ENCODE peak calls at places on chromosome 1, in five cellular contexts. One of them, this sample, is unnamed.
A peak's percentile ranks its signal among the peaks of the same experiment; 100 is the strongest.

GRCh38 chr1:99438656-99439055 is 174.4 kb downstream of the PLPPR4 start:
- DNase-seq in neuronal stem cell: no peak
- DNase-seq in tibial artery: no peak
- DNase-seq in Karpas-422: no peak
- DNase-seq in mammary epithelial cell: no peak
- DNase-seq in this sample: no peak

GRCh38 chr1:84973493-84974334 is 23.2 kb downstream of the MCOLN2 start:
- DNase-seq in tibial artery: no peak
- DNase-seq in neuronal stem cell: no peak
- DNase-seq in mammary epithelial cell: no peak
- DNase-seq in Karpas-422: no peak
- DNase-seq in this sample: peak; percentile 57

GRCh38 chr1:143497374-143497747 is 474.4 kb downstream of the FAM72C start:
- DNase-seq in neuronal stem cell: no peak
- DNase-seq in tibial artery: no peak
- DNase-seq in mammary epithelial cell: no peak
- DNase-seq in Karpas-422: peak; percentile 2
- DNase-seq in this sample: no peak

GRCh38 chr1:217311766-217312165 is 319.1 kb downstream of the GPATCH2 start:
- DNase-seq in Karpas-422: peak; percentile 76
- DNase-seq in mammary epithelial cell: no peak
- DNase-seq in neuronal stem cell: no peak
- DNase-seq in tibial artery: no peak
- DNase-seq in this sample: peak; percentile 49

GRCh38 chr1:17653728-17654351 is 101.3 kb upstream of the ACTL8 start:
- DNase-seq in tibial artery: no peak
- DNase-seq in mammary epithelial cell: no peak
- DNase-seq in neuronal stem cell: no peak
- DNase-seq in Karpas-422: peak; percentile 76
- DNase-seq in this sample: peak; percentile 71

GRCh38 chr1:153572569-153573015 is 6.9 kb upstream of the S100A2 start:
- DNase-seq in tibial artery: peak; percentile 93
- DNase-seq in neuronal stem cell: no peak
- DNase-seq in mammary epithelial cell: peak; percentile 89
- DNase-seq in Karpas-422: peak; percentile 86
- DNase-seq in this sample: peak; percentile 72

GRCh38 chr1:27070390-27071048 is 57.9 kb upstream of the TENT5B start:
- DNase-seq in mammary epithelial cell: peak; percentile 52
- DNase-seq in neuronal stem cell: no peak
- DNase-seq in Karpas-422: no peak
- DNase-seq in tibial artery: no peak
- DNase-seq in this sample: no peak

GRCh38 chr1:172778461-172779455 is 119.9 kb downstream of the FASLG start:
- DNase-seq in Karpas-422: peak; percentile 79
- DNase-seq in neuronal stem cell: no peak
- DNase-seq in mammary epithelial cell: no peak
- DNase-seq in tibial artery: no peak
- DNase-seq in this sample: no peak

GRCh38 chr1:12370241-12370980 is 140.6 kb downstream of the VPS13D start:
- DNase-seq in mammary epithelial cell: no peak
- DNase-seq in Karpas-422: no peak
- DNase-seq in tibial artery: no peak
- DNase-seq in neuronal stem cell: no peak
- DNase-seq in this sample: no peak

GRCh38 chr1:194889310-194889709 is 1702.9 kb upstream of the B3GALT2 start:
- DNase-seq in Karpas-422: no peak
- DNase-seq in tibial artery: no peak
- DNase-seq in mammary epithelial cell: no peak
- DNase-seq in neuronal stem cell: no peak
- DNase-seq in this sample: no peak

GRCh38 chr1:36910281-36910725 is 124.0 kb downstream of the GRIK3 start:
- DNase-seq in tibial artery: no peak
- DNase-seq in mammary epithelial cell: no peak
- DNase-seq in neuronal stem cell: no peak
- DNase-seq in Karpas-422: no peak
- DNase-seq in this sample: no peak

GRCh38 chr1:111030590-111030989 is 66.9 kb upstream of the LRIF1 start:
- DNase-seq in tibial artery: no peak
- DNase-seq in neuronal stem cell: peak; percentile 30
- DNase-seq in Karpas-422: peak; percentile 91
- DNase-seq in mammary epithelial cell: peak; percentile 49
- DNase-seq in this sample: peak; percentile 74

GRCh38 chr1:84271452-84272273 is 29.8 kb upstream of the SAMD13 start:
- DNase-seq in Karpas-422: peak; percentile 85
- DNase-seq in neuronal stem cell: no peak
- DNase-seq in mammary epithelial cell: no peak
- DNase-seq in tibial artery: no peak
- DNase-seq in this sample: peak; percentile 30

GRCh38 chr1:147586412-147586811 is 45.1 kb downstream of the BCL9 start:
- DNase-seq in tibial artery: no peak
- DNase-seq in mammary epithelial cell: no peak
- DNase-seq in neuronal stem cell: peak; percentile 21
- DNase-seq in Karpas-422: no peak
- DNase-seq in this sample: no peak

DNA sequence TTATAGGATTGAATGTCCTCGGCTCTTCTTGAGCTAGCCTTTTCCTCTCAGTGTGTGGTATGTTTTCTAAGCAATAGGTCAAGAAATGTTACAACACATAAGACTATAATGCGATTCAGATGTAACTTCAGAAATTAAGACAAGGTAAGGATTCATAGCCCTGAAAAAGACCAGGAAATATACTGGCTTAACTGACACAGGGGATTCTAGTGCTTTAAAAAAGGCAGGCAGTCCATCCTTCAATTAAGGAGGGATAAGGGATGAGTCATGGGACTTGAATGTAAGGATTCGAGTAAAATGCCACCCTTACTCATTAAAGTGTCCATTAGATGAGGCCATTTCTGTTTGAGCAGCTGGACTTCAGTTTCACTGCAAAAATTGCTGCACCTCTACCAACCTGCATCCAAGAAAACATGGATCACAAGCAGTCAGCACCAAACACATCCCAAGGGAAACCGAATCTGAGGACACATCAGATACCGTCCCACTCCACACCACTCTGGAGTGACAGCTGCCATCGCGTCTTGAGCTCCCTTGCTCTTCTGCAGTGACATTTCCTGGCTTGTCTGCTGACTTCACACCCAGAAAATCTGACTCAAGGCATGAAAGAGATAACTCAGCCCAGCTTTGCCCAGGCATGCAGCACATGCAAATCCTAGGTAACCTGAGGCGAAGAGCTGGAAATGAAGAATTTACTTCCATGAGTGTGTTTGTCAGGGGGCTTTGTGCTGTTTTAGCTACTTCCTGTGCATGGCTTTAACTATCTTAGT is 37.8 kb downstream of the NGF start:
- DNase-seq in neuronal stem cell: peak; percentile 9
- DNase-seq in tibial artery: no peak
- DNase-seq in Karpas-422: peak; percentile 47
- DNase-seq in mammary epithelial cell: peak; percentile 85
- DNase-seq in this sample: no peak
- H3K4me1 ChIP-seq in neuronal stem cell: peaks cover 16% of the 10 kb centered on the region
- H3K4me1 ChIP-seq in tibial artery: no peaks in the 10 kb centered on the region
- H3K4me1 ChIP-seq in Karpas-422: peaks cover 6% of the 10 kb centered on the region
- H3K4me1 ChIP-seq in mammary epithelial cell: peaks cover 41% of the 10 kb centered on the region
- H3K4me1 ChIP-seq in this sample: peaks cover 6% of the 10 kb centered on the region

GRCh38 chr1:199489594-199489993 is 537.9 kb upstream of the NR5A2 start:
- DNase-seq in tibial artery: no peak
- DNase-seq in neuronal stem cell: no peak
- DNase-seq in mammary epithelial cell: no peak
- DNase-seq in Karpas-422: no peak
- DNase-seq in this sample: no peak
- H3K36me3 ChIP-seq in tibial artery: no peaks in the 10 kb centered on the region
- H3K36me3 ChIP-seq in neuronal stem cell: no peaks in the 10 kb centered on the region
- H3K36me3 ChIP-seq in mammary epithelial cell: no peaks in the 10 kb centered on the region
- H3K36me3 ChIP-seq in Karpas-422: no peaks in the 10 kb centered on the region
- H3K36me3 ChIP-seq in this sample: no peaks in the 10 kb centered on the region

DNA sequence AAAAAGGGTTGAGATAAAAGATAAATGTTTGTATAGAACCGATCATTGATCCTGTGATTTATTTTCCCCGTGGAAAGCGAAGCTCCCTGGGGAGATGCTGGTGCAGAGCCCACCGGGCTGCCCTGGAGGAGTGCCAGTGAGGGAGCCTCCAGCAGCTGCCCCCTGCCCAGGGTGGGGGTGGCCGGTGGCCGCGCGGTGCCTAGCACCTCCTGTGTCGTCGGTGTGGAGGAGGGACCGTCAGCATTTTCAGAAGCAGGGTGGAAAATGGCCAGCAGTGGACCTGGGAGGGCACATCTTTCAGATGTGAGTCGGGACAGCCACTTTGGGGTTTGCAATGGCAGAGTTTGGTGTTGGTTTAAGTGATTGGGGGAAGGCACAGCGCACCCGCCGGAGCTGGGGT is 164.0 kb downstream of the PRDM16 start:
- DNase-seq in mammary epithelial cell: no peak
- DNase-seq in Karpas-422: no peak
- DNase-seq in neuronal stem cell: no peak
- DNase-seq in tibial artery: no peak
- DNase-seq in this sample: no peak
- H3K4me1 ChIP-seq in mammary epithelial cell: no peaks in the 10 kb centered on the region
- H3K4me1 ChIP-seq in Karpas-422: no peaks in the 10 kb centered on the region
- H3K4me1 ChIP-seq in neuronal stem cell: peaks cover 17% of the 10 kb centered on the region
- H3K4me1 ChIP-seq in tibial artery: no peaks in the 10 kb centered on the region
- H3K4me1 ChIP-seq in this sample: peaks cover 28% of the 10 kb centered on the region

GRCh38 chr1:43204394-43204793 is 32.3 kb downstream of the CFAP57 start:
- DNase-seq in mammary epithelial cell: no peak
- DNase-seq in Karpas-422: no peak
- DNase-seq in tibial artery: no peak
- DNase-seq in neuronal stem cell: no peak
- DNase-seq in this sample: no peak

GRCh38 chr1:43205671-43206070 is 33.5 kb downstream of the CFAP57 start:
- DNase-seq in neuronal stem cell: no peak
- DNase-seq in tibial artery: no peak
- DNase-seq in mammary epithelial cell: peak; percentile 24
- DNase-seq in Karpas-422: no peak
- DNase-seq in this sample: no peak

GRCh38 chr1:43203859-43204258 is 31.7 kb downstream of the CFAP57 start:
- DNase-seq in Karpas-422: no peak
- DNase-seq in tibial artery: no peak
- DNase-seq in mammary epithelial cell: no peak
- DNase-seq in neuronal stem cell: no peak
- DNase-seq in this sample: no peak

GRCh38 chr1:43207229-43207853 is 35.2 kb downstream of the CFAP57 start:
- DNase-seq in Karpas-422: no peak
- DNase-seq in tibial artery: no peak
- DNase-seq in neuronal stem cell: no peak
- DNase-seq in mammary epithelial cell: no peak
- DNase-seq in this sample: no peak

DNA sequence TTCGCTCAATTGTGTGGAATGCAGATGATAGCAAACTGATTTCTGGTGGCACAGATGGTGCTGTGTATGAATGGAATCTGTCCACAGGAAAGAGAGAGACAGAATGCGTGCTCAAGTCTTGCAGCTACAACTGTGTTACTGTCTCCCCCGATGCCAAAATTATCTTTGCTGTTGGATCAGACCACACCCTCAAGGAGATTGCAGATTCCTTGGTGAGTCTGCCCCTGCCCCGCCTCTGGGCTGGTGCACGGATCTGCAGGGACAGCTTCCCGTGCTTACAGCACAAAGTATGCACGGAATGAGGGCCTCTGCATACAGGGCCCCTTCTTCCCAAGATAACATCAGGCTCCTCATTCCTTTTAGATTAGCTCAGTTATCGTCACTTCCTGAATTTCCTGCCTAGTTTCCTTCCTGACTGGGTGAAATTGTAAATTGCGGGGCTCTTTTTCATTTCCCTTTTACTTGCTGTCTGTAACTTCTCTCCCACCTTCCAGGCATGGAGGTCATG is 34.6 kb downstream of the CFAP57 start:
- DNase-seq in Karpas-422: no peak
- DNase-seq in mammary epithelial cell: peak; percentile 86
- DNase-seq in neuronal stem cell: no peak
- DNase-seq in tibial artery: no peak
- DNase-seq in this sample: peak; percentile 97
- H3K36me3 ChIP-seq in Karpas-422: no peaks in the 10 kb centered on the region
- H3K36me3 ChIP-seq in mammary epithelial cell: no peaks in the 10 kb centered on the region
- H3K36me3 ChIP-seq in neuronal stem cell: no peaks in the 10 kb centered on the region
- H3K36me3 ChIP-seq in tibial artery: no peaks in the 10 kb centered on the region
- H3K36me3 ChIP-seq in this sample: no peaks in the 10 kb centered on the region

GRCh38 chr1:223709598-223709997 is 2.7 kb upstream of the CAPN2 start:
- DNase-seq in neuronal stem cell: no peak
- DNase-seq in Karpas-422: no peak
- DNase-seq in tibial artery: no peak
- DNase-seq in mammary epithelial cell: no peak
- DNase-seq in this sample: peak; percentile 62
- H3K4me1 ChIP-seq in neuronal stem cell: peaks cover 8% of the 10 kb centered on the region
- H3K4me1 ChIP-seq in Karpas-422: no peaks in the 10 kb centered on the region
- H3K4me1 ChIP-seq in tibial artery: no peaks in the 10 kb centered on the region
- H3K4me1 ChIP-seq in mammary epithelial cell: peaks cover 64% of the 10 kb centered on the region
- H3K4me1 ChIP-seq in this sample: peaks cover 32% of the 10 kb centered on the region

GRCh38 chr1:212344905-212345304 is 59.7 kb downstream of the PPP2R5A start:
- DNase-seq in neuronal stem cell: no peak
- DNase-seq in mammary epithelial cell: no peak
- DNase-seq in tibial artery: no peak
- DNase-seq in Karpas-422: no peak
- DNase-seq in this sample: no peak
- H3K36me3 ChIP-seq in neuronal stem cell: peaks cover 30% of the 10 kb centered on the region
- H3K36me3 ChIP-seq in mammary epithelial cell: peaks cover 12% of the 10 kb centered on the region
- H3K36me3 ChIP-seq in tibial artery: peaks cover 66% of the 10 kb centered on the region
- H3K36me3 ChIP-seq in Karpas-422: peaks cover 22% of the 10 kb centered on the region
- H3K36me3 ChIP-seq in this sample: peaks cover 46% of the 10 kb centered on the region